ENCODE peak calls at places on chromosomes 12 and 14, in four cellular contexts. C is H9, K is neuronal stem cell, L is trophoblast cell. W is an unnamed sample. For H3K9me3, the result is how much of the 10 kb centered on the place peaks cover.

GRCh38 chr12:88298014-88298682 is 156.0 kb downstream of the TMTC3 start:
- DNase-seq in C (no peak), K (no peak), L (no peak), W (no peak)

GRCh38 chr12:62256408-62257079 is 3.7 kb upstream of the USP15 start:
- DNase-seq in C (no peak), K (no peak), L (no peak), W (peak)

GRCh38 chr14:102586420-102587119 is 5.9 kb upstream of the RCOR1 start:
- DNase-seq in C (no peak), K (no peak), L (peak), W (peak)

GRCh38 chr12:265096-265495 is 2.5 kb upstream of the SLC6A13 start:
- DNase-seq in C (no peak), K (no peak), L (no peak), W (no peak)

GRCh38 chr12:24752763-24753462 is 196.0 kb downstream of the BCAT1 start:
- DNase-seq in C (no peak), K (no peak), L (no peak), W (no peak)

GRCh38 chr12:45725631-45726593 is 3.6 kb upstream of the ARID2 start:
- DNase-seq in C (no peak), K (peak), L (peak), W (peak)

GRCh38 chr14:50839696-50840095 is 8.7 kb upstream of the NIN start:
- DNase-seq in C (no peak), K (no peak), L (no peak), W (no peak)

GRCh38 chr12:13631873-13632272 is 349.5 kb downstream of the GRIN2B start:
- DNase-seq in C (no peak), K (no peak), L (no peak), W (no peak)

GRCh38 chr12:91274886-91275285 is 92.3 kb upstream of the DCN start:
- DNase-seq in C (no peak), K (peak), L (no peak), W (peak)

GRCh38 chr14:74763803-74764531 is 851 bp downstream of the YLPM1 start:
- DNase-seq in C (peak), K (no peak), L (peak), W (peak)

GRCh38 chr14:100787659-100788058 is 38.3 kb upstream of the MEG3 start:
- DNase-seq in C (no peak), K (no peak), L (no peak), W (no peak)

GRCh38 chr12:84718901-84719300 is 193.7 kb downstream of the SLC6A15 start:
- DNase-seq in C (no peak), K (no peak), L (no peak), W (no peak)

GRCh38 chr12:24078318-24078765 is 128.9 kb upstream of the SOX5 start:
- DNase-seq in C (no peak), K (no peak), L (no peak), W (no peak)

GRCh38 chr14:75254381-75254821 is 24.2 kb upstream of the FOS start:
- DNase-seq in C (no peak), K (no peak), L (peak), W (no peak)

GRCh38 chr12:38911611-38912010 is 6.2 kb upstream of the CPNE8 start:
- DNase-seq in C (no peak), K (no peak), L (no peak), W (no peak)

GRCh38 chr12:85835810-85836715 is at the start of gene RASSF9:
- DNase-seq in C (peak), K (no peak), L (no peak), W (peak)

GRCh38 chr12:115895247-115895646 is 382.2 kb downstream of the MED13L start:
- DNase-seq in C (peak), K (no peak), L (peak), W (no peak)

GRCh38 chr12:27209257-27209910 is 34.7 kb upstream of the STK38L start:
- DNase-seq in C (no peak), K (no peak), L (no peak), W (no peak)

GRCh38 chr12:40614923-40615322 is 77.3 kb upstream of the CNTN1 start:
- DNase-seq in C (no peak), K (no peak), L (no peak), W (no peak)

GRCh38 chr14:88270781-88271180 is 52.3 kb downstream of the KCNK10 start:
- DNase-seq in C (peak), K (no peak), L (no peak), W (no peak)

GRCh38 chr12:3077572-3078081 is 448 bp downstream of the TSPAN9 start:
- DNase-seq in C (peak), K (no peak), L (peak), W (peak)

GRCh38 chr12:100718212-100718611 is 76.4 kb upstream of the ANO4 start:
- DNase-seq in C (no peak), K (no peak), L (no peak), W (peak)

GRCh38 chr14:63939006-63939270 is 86.1 kb downstream of the SYNE2 start:
- DNase-seq in C (no peak), K (no peak), L (no peak), W (no peak)

GRCh38 chr14:60981626-60982455 is 796 bp downstream of the SLC38A6 start:
- DNase-seq in C (no peak), K (no peak), L (peak), W (peak)

GRCh38 chr14:104216457-104216856 is 78.1 kb downstream of the KIF26A start:
- DNase-seq in C (no peak), K (no peak), L (no peak), W (no peak)

GRCh38 chr14:24123465-24124417 is 6.7 kb upstream of the FITM1 start:
- DNase-seq in C (no peak), K (no peak), L (no peak), W (no peak)

GRCh38 chr12:27822076-27822712 is 42.2 kb upstream of the MANSC4 start:
- DNase-seq in C (no peak), K (no peak), L (peak), W (peak)

GRCh38 chr12:41437578-41437977 is 249.5 kb downstream of the PDZRN4 start:
- DNase-seq in C (no peak), K (no peak), L (no peak), W (no peak)

GRCh38 chr14:26281280-26281998 is 316.4 kb downstream of the NOVA1 start:
- DNase-seq in C (no peak), K (no peak), L (peak), W (peak)

GRCh38 chr14:49598182-49598478 is 610 bp upstream of the LRR1 start:
- DNase-seq in C (no peak), K (no peak), L (no peak), W (no peak)
- H2BK12ac ChIP-seq in C (no peak), K (peak), L (peak), W (no peak)

GRCh38 chr12:63811755-63812154 is 32.0 kb downstream of the RXYLT1 start:
- DNase-seq in C (no peak), K (no peak), L (no peak), W (no peak)

GRCh38 chr12:63814146-63814774 is 30.2 kb upstream of the SRGAP1 start:
- DNase-seq in C (no peak), K (no peak), L (no peak), W (no peak)

GRCh38 chr12:63816031-63816430 is 28.5 kb upstream of the SRGAP1 start:
- DNase-seq in C (no peak), K (no peak), L (no peak), W (no peak)

GRCh38 chr12:63811334-63811733 is 31.6 kb downstream of the RXYLT1 start:
- DNase-seq in C (no peak), K (no peak), L (no peak), W (no peak)

GRCh38 chr12:63815482-63815852 is 29.0 kb upstream of the SRGAP1 start:
- DNase-seq in C (no peak), K (no peak), L (no peak), W (no peak)
- H2AFZ ChIP-seq in C (no peak), K (no peak), L (no peak), W (no peak)

GRCh38 chr14:29650554-29651269 is 276.9 kb downstream of the PRKD1 start:
- DNase-seq in C (no peak), K (no peak), L (no peak), W (no peak)

GRCh38 chr14:29649170-29649569 is 278.5 kb downstream of the PRKD1 start:
- DNase-seq in C (no peak), K (no peak), L (no peak), W (no peak)

GRCh38 chr14:29643415-29644206 is 284.0 kb downstream of the PRKD1 start:
- DNase-seq in C (no peak), K (no peak), L (no peak), W (peak)

GRCh38 chr14:29645117-29645516 is 282.5 kb downstream of the PRKD1 start:
- DNase-seq in C (no peak), K (no peak), L (no peak), W (peak)

GRCh38 chr14:29648045-29648444 is 279.6 kb downstream of the PRKD1 start:
- DNase-seq in C (no peak), K (no peak), L (peak), W (peak)
- H3K9me3 ChIP-seq in C (under half), K (under half), L (under half), W (half or more)

DNA sequence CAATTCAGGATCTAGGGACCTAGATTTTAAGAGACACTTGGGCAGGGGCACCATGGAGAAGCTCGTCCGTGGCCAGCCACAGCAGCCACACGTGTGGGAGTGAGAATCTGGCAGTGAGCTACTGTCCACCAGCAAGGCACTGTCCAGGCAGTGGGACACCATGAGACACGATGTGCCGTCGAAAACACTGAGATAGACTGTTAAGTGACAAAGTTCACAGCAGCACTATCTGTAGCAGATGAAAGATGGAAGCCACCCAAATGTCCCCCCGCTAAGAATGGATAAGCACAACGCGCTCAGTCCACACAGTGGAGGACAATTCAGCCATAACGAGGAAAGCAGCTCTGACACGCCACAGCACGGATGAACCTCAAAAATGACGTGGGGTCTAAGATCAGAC is 19.7 kb downstream of the RILPL1 start:
- DNase-seq in C (peak), K (no peak), L (no peak), W (no peak)
- H2BK12ac ChIP-seq in C (no peak), K (no peak), L (peak), W (no peak)

DNA sequence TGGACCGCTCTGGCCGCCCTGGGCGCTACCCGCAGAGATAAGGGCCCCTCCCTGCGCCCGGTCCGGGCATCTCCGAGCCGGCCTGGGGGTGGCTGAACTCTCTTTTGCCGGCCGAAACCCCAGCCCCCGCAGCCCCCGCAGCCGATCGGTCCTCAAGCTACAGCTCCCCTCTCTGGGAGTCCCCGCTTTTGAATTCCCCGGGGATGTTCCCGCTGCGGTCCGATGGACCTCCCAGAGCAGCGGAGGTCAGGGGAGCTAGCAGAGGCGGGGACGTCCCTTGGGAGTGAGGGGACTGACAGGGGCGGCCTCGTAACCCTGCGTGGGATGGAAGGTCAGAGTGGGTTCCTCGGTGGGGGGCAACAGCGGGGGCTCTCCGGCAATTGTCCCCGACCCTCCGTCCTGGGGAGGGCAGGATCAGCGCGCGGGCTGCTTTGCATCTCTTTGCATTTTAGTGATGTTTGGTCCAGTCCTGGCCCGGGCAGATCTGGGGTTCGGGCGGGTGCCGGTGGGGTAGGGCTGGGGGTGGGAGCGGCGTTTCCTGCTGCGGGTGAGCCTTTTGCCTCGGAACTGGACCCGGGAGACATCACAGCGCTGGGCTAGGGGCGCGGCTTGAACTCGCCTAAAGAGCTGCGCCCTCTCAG is at the start of gene CRIP1:
- DNase-seq in C (no peak), K (no peak), L (peak), W (no peak)
- H2AFZ ChIP-seq in C (no peak), K (peak), L (peak), W (no peak)

DNA sequence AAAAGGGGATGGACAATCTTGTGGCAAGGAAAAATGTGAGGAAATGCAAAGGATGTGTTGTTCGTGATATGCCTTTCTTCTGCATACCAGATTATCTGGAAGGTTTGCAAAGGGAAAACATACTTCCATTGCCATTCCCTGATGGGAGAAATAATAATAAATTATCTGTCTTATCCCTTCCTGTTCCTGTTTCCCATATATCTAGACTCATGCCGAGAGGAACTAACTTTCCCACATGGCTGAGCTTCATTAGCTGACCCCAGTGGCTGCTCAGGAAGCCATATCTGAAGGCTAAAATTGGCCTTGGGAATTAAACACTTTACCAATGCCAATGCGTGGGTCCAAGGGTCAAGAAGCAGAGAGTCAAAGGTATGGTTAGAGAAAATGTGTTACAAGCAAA is 439.8 kb downstream of the MDGA2 start:
- DNase-seq in C (no peak), K (no peak), L (no peak), W (no peak)
- H3K9me3 ChIP-seq in C (under half), K (under half), L (under half), W (under half)

DNA sequence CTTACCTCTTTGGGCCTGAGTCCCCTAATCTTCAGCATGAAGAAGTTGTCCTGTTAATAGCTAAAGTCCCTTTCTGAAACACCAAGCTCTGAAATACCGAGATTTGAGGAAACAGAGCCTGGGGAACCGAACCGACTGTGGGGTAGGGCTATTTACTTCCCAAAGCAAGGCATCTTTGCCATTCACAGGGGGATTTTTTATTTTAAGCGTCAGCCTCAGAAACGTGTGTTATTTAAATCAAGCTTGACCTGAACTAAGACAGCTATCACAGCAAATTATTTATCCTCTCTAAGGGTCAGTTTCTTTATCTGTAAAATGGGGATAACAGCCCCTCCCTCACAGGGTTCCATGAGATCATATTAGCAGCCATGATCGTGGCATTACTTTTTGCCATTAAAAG is 1.2 kb upstream of the CORO1C start:
- DNase-seq in C (no peak), K (no peak), L (no peak), W (no peak)
- H2BK12ac ChIP-seq in C (no peak), K (no peak), L (no peak), W (peak)

GRCh38 chr12:119178544-119179334 is at the start of gene HSPB8:
- DNase-seq in C (peak), K (no peak), L (peak), W (peak)

GRCh38 chr12:119176267-119177055 is 2.3 kb upstream of the HSPB8 start:
- DNase-seq in C (peak), K (no peak), L (peak), W (peak)

GRCh38 chr12:119177056-119177325 is 1.7 kb upstream of the HSPB8 start:
- DNase-seq in C (no peak), K (no peak), L (peak), W (no peak)

GRCh38 chr12:119179335-119180021 is 747 bp downstream of the HSPB8 start:
- DNase-seq in C (peak), K (no peak), L (peak), W (peak)

GRCh38 chr12:119177724-119178380 is 879 bp upstream of the HSPB8 start:
- DNase-seq in C (peak), K (no peak), L (peak), W (no peak)
- H2AFZ ChIP-seq in C (no peak), K (no peak), L (no peak), W (no peak)

GRCh38 chr12:132921685-132922084 is 34.3 kb upstream of the CHFR start:
- DNase-seq in C (no peak), K (no peak), L (no peak), W (no peak)
- H3K9me3 ChIP-seq in C (half or more), K (under half), L (under half), W (half or more)